ENCODE peak calls at places on chromosomes 12 and 14, in seven cellular contexts. Z is fibroblast of villous mesenchyme, D is NAMALWA, H is A549, M is prostate gland, U is AG08395, A is NCI-H2171 treated with DMSO at 0.1 percent for 48 hours. B is an unnamed sample.

GRCh38 chr12:53892760-53893159 is 45.9 kb upstream of the HOXC13 start:
- DNase-seq in Z (no peak), D (no peak), H (no peak), M (no peak), U (no peak), A (no peak), B (no peak)

GRCh38 chr14:60508707-60509437 is at the start of gene SIX6:
- DNase-seq in Z (no peak), D (no peak), H (no peak), M (no peak), U (peak), A (peak), B (no peak)

GRCh38 chr12:49094104-49094948 is at the start of gene DHH:
- DNase-seq in Z (no peak), D (no peak), H (no peak), M (no peak), U (no peak), A (peak), B (no peak)

GRCh38 chr12:85057370-85057963 is 21.3 kb downstream of the LRRIQ1 start:
- DNase-seq in Z (peak), D (peak), H (peak), M (peak), U (peak), A (peak), B (no peak)

GRCh38 chr12:71045781-71046180 is 112.0 kb downstream of the TSPAN8 start:
- DNase-seq in Z (peak), D (peak), H (peak), M (no peak), U (peak), A (no peak), B (no peak)

GRCh38 chr12:20314325-20314724 is 54.0 kb upstream of the PDE3A start:
- DNase-seq in Z (peak), D (no peak), H (no peak), M (no peak), U (peak), A (no peak), B (no peak)

GRCh38 chr14:72123755-72124154 is 191.5 kb downstream of the RGS6 start:
- DNase-seq in Z (no peak), D (no peak), H (no peak), M (no peak), U (no peak), A (no peak), B (no peak)

GRCh38 chr12:97404549-97404948 is 58.1 kb upstream of the RMST start:
- DNase-seq in Z (peak), D (peak), H (peak), M (peak), U (no peak), A (peak), B (peak)

GRCh38 chr12:112503521-112503920 is 84.8 kb downstream of the PTPN11 start:
- DNase-seq in Z (no peak), D (no peak), H (no peak), M (no peak), U (no peak), A (no peak), B (no peak)

GRCh38 chr14:23910081-23910875 is 43.3 kb upstream of the DHRS4 start:
- DNase-seq in Z (peak), D (peak), H (peak), M (no peak), U (peak), A (peak), B (no peak)

GRCh38 chr12:68137278-68137930 is 22.1 kb downstream of the IFNG start:
- DNase-seq in Z (no peak), D (no peak), H (no peak), M (no peak), U (no peak), A (no peak), B (no peak)

GRCh38 chr14:36604757-36605505 is 22.5 kb upstream of the NKX2-8 start:
- DNase-seq in Z (peak), D (peak), H (peak), M (peak), U (peak), A (peak), B (peak)

GRCh38 chr12:69266045-69266635 is 26.8 kb downstream of the CPSF6 start:
- DNase-seq in Z (peak), D (no peak), H (no peak), M (no peak), U (no peak), A (no peak), B (no peak)

GRCh38 chr14:71381814-71382213 is 474.6 kb downstream of the PCNX1 start:
- DNase-seq in Z (no peak), D (no peak), H (no peak), M (no peak), U (no peak), A (no peak), B (no peak)

GRCh38 chr12:38502016-38502415 is 185.4 kb downstream of the ALG10B start:
- DNase-seq in Z (no peak), D (no peak), H (no peak), M (no peak), U (no peak), A (no peak), B (no peak)

GRCh38 chr12:111390894-111391293 is 14.8 kb upstream of the SH2B3 start:
- DNase-seq in Z (no peak), D (no peak), H (no peak), M (no peak), U (no peak), A (no peak), B (no peak)

GRCh38 chr14:102749833-102750775 is 27.1 kb upstream of the TRAF3 start:
- DNase-seq in Z (no peak), D (no peak), H (no peak), M (no peak), U (no peak), A (peak), B (no peak)

GRCh38 chr12:52139579-52140062 is 52.2 kb downstream of the KRT80 start:
- DNase-seq in Z (no peak), D (peak), H (peak), M (no peak), U (peak), A (peak), B (no peak)

GRCh38 chr14:98840076-98840475 is 431.9 kb downstream of the BCL11B start:
- DNase-seq in Z (no peak), D (no peak), H (no peak), M (no peak), U (no peak), A (no peak), B (no peak)

GRCh38 chr12:14514154-14514842 is 53.4 kb downstream of the PLBD1 start:
- DNase-seq in Z (peak), D (peak), H (peak), M (peak), U (peak), A (no peak), B (peak)

GRCh38 chr12:51521554-51522276 is 69.3 kb upstream of the SCN8A start:
- DNase-seq in Z (peak), D (no peak), H (no peak), M (no peak), U (no peak), A (peak), B (no peak)

GRCh38 chr12:45986646-45987338 is 3.6 kb downstream of the SCAF11 start:
- DNase-seq in Z (no peak), D (peak), H (no peak), M (no peak), U (no peak), A (no peak), B (peak)

GRCh38 chr14:91415794-91416743 is 1.6 kb downstream of the CCDC88C start:
- DNase-seq in Z (no peak), D (peak), H (no peak), M (peak), U (no peak), A (peak), B (peak)

GRCh38 chr14:50228313-50228712 is 3.1 kb downstream of the SOS2 start:
- DNase-seq in Z (no peak), D (no peak), H (no peak), M (no peak), U (no peak), A (no peak), B (no peak)

GRCh38 chr14:21241218-21241819 is 27.9 kb downstream of the HNRNPC start:
- DNase-seq in Z (peak), D (peak), H (peak), M (no peak), U (peak), A (peak), B (no peak)

GRCh38 chr12:121295123-121295745 is 1.3 kb downstream of the CAMKK2 start:
- DNase-seq in Z (no peak), D (peak), H (peak), M (no peak), U (no peak), A (no peak), B (peak)

GRCh38 chr12:114710151-114710550 is 26.2 kb upstream of the TBX3 start:
- DNase-seq in Z (no peak), D (no peak), H (no peak), M (no peak), U (no peak), A (no peak), B (no peak)

GRCh38 chr12:120993496-120993895 is 15.2 kb downstream of the HNF1A start:
- DNase-seq in Z (no peak), D (no peak), H (no peak), M (no peak), U (no peak), A (no peak), B (no peak)

GRCh38 chr14:33693237-33693636 is 257.6 kb downstream of the EGLN3 start:
- DNase-seq in Z (peak), D (no peak), H (no peak), M (no peak), U (peak), A (no peak), B (no peak)

B was measured in HL-60.